ENCODE peak calls at places on chromosomes 11 and 22, in six cellular contexts. P, K, M, F, Y and V are unnamed samples.

GRCh38 chr22:45538284-45538683 is 35.6 kb downstream of the FBLN1 start:
- DNase-seq in P (no peak), K (no peak), M (no peak), F (no peak), Y (no peak), V (no peak)

GRCh38 chr22:49995413-49996191 is 17.0 kb downstream of the IL17REL start:
- DNase-seq in P (no peak), K (peak; percentile 20), M (no peak), F (no peak), Y (no peak), V (no peak)

GRCh38 chr11:120482149-120482548 is 29.4 kb upstream of the GRIK4 start:
- DNase-seq in P (no peak), K (no peak), M (no peak), F (no peak), Y (no peak), V (no peak)

GRCh38 chr11:116312560-116313340 is 460.0 kb downstream of the BUD13 start:
- DNase-seq in P (no peak), K (peak; percentile 82), M (no peak), F (peak; percentile 37), Y (peak; percentile 76), V (peak; percentile 91)

GRCh38 chr11:12717851-12718291 is 43.6 kb downstream of the TEAD1 start:
- DNase-seq in P (no peak), K (no peak), M (no peak), F (no peak), Y (no peak), V (no peak)

GRCh38 chr11:106177311-106177710 is 99.8 kb downstream of the AASDHPPT start:
- DNase-seq in P (no peak), K (no peak), M (no peak), F (no peak), Y (no peak), V (no peak)

GRCh38 chr11:70065318-70066135 is 12.6 kb upstream of the ANO1 start:
- DNase-seq in P (no peak), K (no peak), M (no peak), F (no peak), Y (no peak), V (peak; percentile 87)

GRCh38 chr22:48821346-48822186 is 1006.1 kb downstream of the BRD1 start:
- DNase-seq in P (no peak), K (no peak), M (no peak), F (no peak), Y (no peak), V (no peak)

GRCh38 chr11:18729426-18729825 is 3.4 kb upstream of the IGSF22 start:
- DNase-seq in P (no peak), K (no peak), M (no peak), F (no peak), Y (no peak), V (no peak)

GRCh38 chr11:9103542-9104276 is 12.3 kb upstream of the SCUBE2 start:
- DNase-seq in P (no peak), K (peak; percentile 77), M (no peak), F (no peak), Y (no peak), V (peak; percentile 89)

GRCh38 chr22:46967445-46968358 is 205.3 kb downstream of the TBC1D22A start:
- DNase-seq in P (no peak), K (peak; percentile 1), M (no peak), F (no peak), Y (no peak), V (no peak)

GRCh38 chr11:68118753-68119448 is 2.3 kb downstream of the CHKA start:
- DNase-seq in P (no peak), K (peak; percentile 56), M (no peak), F (no peak), Y (no peak), V (no peak)

GRCh38 chr11:128522943-128523518 is 64.3 kb downstream of the ETS1 start:
- DNase-seq in P (no peak), K (no peak), M (no peak), F (no peak), Y (no peak), V (no peak)

GRCh38 chr11:7749456-7749855 is 43.2 kb upstream of the OVCH2 start:
- DNase-seq in P (no peak), K (no peak), M (no peak), F (no peak), Y (no peak), V (no peak)

GRCh38 chr22:32494971-32495370 is 20.4 kb downstream of the FBXO7 start:
- DNase-seq in P (no peak), K (no peak), M (no peak), F (no peak), Y (no peak), V (no peak)

GRCh38 chr11:22192642-22193347 is at the start of gene ANO5:
- DNase-seq in P (peak; percentile 36), K (peak; percentile 78), M (peak; percentile 71), F (peak; percentile 14), Y (peak; percentile 42), V (no peak)

GRCh38 chr11:20278727-20279126 is 84.8 kb upstream of the HTATIP2 start:
- DNase-seq in P (no peak), K (no peak), M (no peak), F (no peak), Y (no peak), V (no peak)
- H3K4me1 ChIP-seq in P (no peaks in the 10 kb centered on the region), K (no peaks in the 10 kb centered on the region), M (no peaks in the 10 kb centered on the region), F (no peaks in the 10 kb centered on the region), Y (no peaks in the 10 kb centered on the region), V (no peaks in the 10 kb centered on the region)

DNA sequence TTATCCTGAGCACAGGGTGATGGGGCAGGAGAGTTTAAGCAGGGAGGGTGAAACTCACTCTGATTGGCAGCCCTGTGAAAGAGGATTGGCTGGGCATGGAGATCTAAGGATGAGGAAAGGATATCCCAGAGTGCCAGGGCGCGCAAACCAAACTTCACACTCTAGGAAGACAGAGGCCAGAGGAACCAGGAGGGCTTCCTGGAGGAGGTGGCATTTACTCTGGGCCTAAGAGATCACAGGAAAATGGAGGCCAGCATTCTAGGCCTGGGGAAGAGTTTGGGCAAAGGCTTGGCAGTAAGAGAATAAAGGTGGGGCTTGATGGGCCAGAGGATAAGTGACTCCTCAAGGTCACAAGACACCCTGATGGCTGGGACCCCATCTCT is 377 bp upstream of the NCF4 start:
- DNase-seq in P (no peak), K (no peak), M (no peak), F (no peak), Y (no peak), V (no peak)
- TF ChIP-seq EP300 in P (no peak), K (no peak), M (no peak), F (no peak), Y (no peak), V (no peak)

GRCh38 chr22:23878219-23878618 is 16.0 kb upstream of the MIF start:
- DNase-seq in P (no peak), K (no peak), M (no peak), F (no peak), Y (no peak), V (no peak)
- H3K27ac ChIP-seq in P (no peak overlapping the region), K (no peak overlapping the region), M (no peak overlapping the region), F (no peak overlapping the region), Y (no peak overlapping the region), V (no peak overlapping the region)

GRCh38 chr11:117815262-117815803 is 9.2 kb downstream of the FXYD2 start:
- DNase-seq in P (no peak), K (no peak), M (no peak), F (no peak), Y (no peak), V (no peak)
- H3K4me1 ChIP-seq in P (peaks cover 30% of the 10 kb centered on the region), K (peaks cover 33% of the 10 kb centered on the region), M (peaks cover 41% of the 10 kb centered on the region), F (peaks cover 18% of the 10 kb centered on the region), Y (peaks cover 3% of the 10 kb centered on the region), V (peaks cover 52% of the 10 kb centered on the region)

DNA sequence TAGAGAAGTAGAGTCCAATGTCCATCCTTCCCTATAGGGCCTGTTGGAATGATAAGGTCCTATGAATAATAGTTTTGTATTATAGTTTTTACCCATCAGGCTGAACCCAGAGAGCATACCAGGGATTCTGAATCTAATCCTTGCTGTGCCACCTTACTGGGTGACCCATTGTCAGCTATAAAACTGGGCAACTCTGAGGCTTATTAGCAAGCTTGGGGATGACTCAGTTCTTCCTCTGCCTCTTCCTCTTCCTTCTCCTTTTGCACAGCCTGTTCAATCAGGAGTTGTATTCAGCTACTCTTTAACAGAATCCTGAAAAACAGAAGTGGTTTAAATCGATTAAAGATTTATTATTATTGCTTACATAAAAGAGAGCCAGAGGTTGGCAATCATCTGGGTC is 8.9 kb downstream of the HEPHL1 start:
- DNase-seq in P (no peak), K (no peak), M (no peak), F (no peak), Y (no peak), V (no peak)
- TF ChIP-seq EP300 in P (no peak), K (no peak), M (no peak), F (no peak), Y (no peak), V (no peak)

DNA sequence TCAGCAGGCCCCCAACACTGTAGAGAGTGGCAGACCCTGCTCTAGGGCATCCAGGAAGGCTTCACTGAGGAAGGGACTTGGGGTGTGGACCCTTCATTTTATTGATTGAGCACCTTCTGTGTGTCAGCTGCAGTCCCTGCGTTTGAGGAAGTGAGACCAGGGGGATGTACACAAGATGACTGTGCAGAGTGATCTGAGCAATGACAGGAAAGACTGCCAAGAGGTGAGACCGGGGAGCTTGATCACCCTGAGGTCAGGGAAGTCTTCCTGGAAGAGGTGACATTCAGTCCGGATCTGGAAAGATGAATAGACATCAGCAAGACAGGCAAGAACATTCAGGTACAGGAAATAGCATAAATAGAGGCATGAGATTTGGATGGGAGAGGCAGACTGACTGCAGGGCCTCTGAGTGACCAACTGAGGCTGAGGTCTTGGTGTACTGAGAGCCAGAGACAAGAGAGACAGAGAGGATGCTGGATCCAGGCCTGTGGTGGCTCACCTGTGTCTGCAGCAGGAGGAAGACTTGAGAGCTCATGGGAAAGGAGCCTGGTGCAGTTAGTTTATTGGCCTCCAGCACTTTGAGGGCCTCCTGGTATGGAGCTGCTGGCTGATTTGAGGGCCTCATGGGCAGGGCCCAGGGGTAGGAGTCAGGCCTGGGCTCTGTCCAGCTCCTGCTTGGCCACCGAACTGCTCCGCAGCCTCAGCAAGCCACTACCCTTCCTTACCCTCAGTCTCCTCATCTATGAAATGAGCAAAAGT is 5.2 kb downstream of the DGAT2 start:
- DNase-seq in P (no peak), K (no peak), M (no peak), F (no peak), Y (peak; percentile 0), V (no peak)
- H3K27ac ChIP-seq in P (no peak overlapping the region), K (peak overlapping the region; percentile 62), M (no peak overlapping the region), F (no peak overlapping the region), Y (no peak overlapping the region), V (no peak overlapping the region)

DNA sequence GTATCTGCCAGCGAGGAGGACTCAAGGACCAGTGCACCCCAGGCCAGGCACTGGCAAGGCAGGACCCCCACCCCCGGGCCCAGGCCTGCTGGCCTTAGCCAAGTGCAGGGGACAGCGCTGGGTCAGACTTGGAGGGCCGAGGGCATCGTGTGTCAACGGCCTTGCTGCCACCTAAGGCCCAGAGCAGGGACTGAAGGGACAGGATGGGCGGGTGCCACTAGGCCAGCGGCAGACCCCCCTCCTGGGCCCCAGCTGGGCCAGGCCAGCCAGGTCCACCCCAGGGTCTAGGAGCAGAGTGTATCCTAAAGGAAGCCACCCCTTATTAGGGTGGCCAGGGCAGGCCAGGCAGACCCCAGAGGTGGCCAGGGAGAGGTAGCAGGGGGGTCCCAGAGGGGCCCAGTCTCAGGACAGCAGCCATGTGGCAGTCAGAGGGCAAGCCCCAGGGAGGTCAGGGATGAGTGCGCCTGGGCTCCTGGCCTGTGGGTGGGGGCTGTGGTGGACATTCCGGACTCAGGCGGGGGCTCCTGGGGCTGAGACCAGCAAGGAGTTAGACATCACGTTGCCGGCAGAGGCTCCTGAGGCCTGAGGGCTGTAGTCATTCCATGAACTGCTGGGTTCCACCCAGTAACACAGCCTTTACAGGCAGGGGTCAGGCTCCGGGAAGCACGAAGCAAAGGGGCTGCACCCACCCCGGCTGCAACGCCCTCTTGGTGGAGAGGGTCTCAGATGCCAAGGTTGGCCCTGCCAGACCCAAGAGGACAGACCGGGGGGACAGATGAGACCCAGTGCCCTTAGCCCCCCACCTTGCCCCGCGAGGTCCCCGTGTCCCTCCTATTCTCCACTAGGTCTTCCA is 8.8 kb downstream of the TNNT3 start:
- DNase-seq in P (no peak), K (no peak), M (no peak), F (no peak), Y (no peak), V (no peak)
- H3K4me1 ChIP-seq in P (peaks cover 3% of the 10 kb centered on the region), K (no peaks in the 10 kb centered on the region), M (no peaks in the 10 kb centered on the region), F (peaks cover 57% of the 10 kb centered on the region), Y (peaks cover 2% of the 10 kb centered on the region), V (peaks cover 20% of the 10 kb centered on the region)